ENCODE peak calls at places on chromosome 2, in six cellular contexts. One of them, this sample, is unnamed.

GRCh38 chr2:133666621-133667020 is 98.4 kb upstream of the NCKAP5 start:
- DNase-seq in GM23338: no peak
- DNase-seq in Panc1: no peak
- DNase-seq in GM12892: no peak
- DNase-seq in stomach: no peak
- DNase-seq in spleen: no peak
- DNase-seq in this sample: no peak

GRCh38 chr2:74715071-74715791 is 61.2 kb downstream of the SEMA4F start:
- DNase-seq in GM12892: peak
- DNase-seq in stomach: peak
- DNase-seq in Panc1: peak
- DNase-seq in GM23338: peak
- DNase-seq in spleen: peak
- DNase-seq in this sample: peak

GRCh38 chr2:20180676-20181648 is 44.0 kb downstream of the SDC1 start:
- DNase-seq in stomach: no peak
- DNase-seq in GM23338: no peak
- DNase-seq in GM12892: no peak
- DNase-seq in Panc1: no peak
- DNase-seq in spleen: peak
- DNase-seq in this sample: peak

GRCh38 chr2:46339676-46340459 is 42.7 kb downstream of the EPAS1 start:
- DNase-seq in GM12892: no peak
- DNase-seq in Panc1: no peak
- DNase-seq in spleen: no peak
- DNase-seq in stomach: peak
- DNase-seq in GM23338: no peak
- DNase-seq in this sample: no peak

GRCh38 chr2:64644240-64645013 is 9.3 kb downstream of the SERTAD2 start:
- DNase-seq in GM23338: peak
- DNase-seq in spleen: peak
- DNase-seq in Panc1: peak
- DNase-seq in stomach: peak
- DNase-seq in GM12892: no peak
- DNase-seq in this sample: peak

GRCh38 chr2:216002693-216003092 is 10.7 kb downstream of the MREG start:
- DNase-seq in spleen: no peak
- DNase-seq in stomach: no peak
- DNase-seq in Panc1: no peak
- DNase-seq in GM12892: no peak
- DNase-seq in GM23338: no peak
- DNase-seq in this sample: no peak

GRCh38 chr2:62091471-62091870 is 104.4 kb upstream of the B3GNT2 start:
- DNase-seq in GM12892: no peak
- DNase-seq in Panc1: no peak
- DNase-seq in GM23338: no peak
- DNase-seq in spleen: no peak
- DNase-seq in stomach: no peak
- DNase-seq in this sample: no peak

GRCh38 chr2:19187323-19188020 is 171.0 kb downstream of the OSR1 start:
- DNase-seq in stomach: no peak
- DNase-seq in GM23338: no peak
- DNase-seq in GM12892: no peak
- DNase-seq in Panc1: no peak
- DNase-seq in spleen: no peak
- DNase-seq in this sample: no peak

GRCh38 chr2:221715783-221716386 is 143.8 kb upstream of the EPHA4 start:
- DNase-seq in spleen: no peak
- DNase-seq in GM12892: no peak
- DNase-seq in Panc1: no peak
- DNase-seq in stomach: no peak
- DNase-seq in GM23338: peak
- DNase-seq in this sample: no peak

GRCh38 chr2:190533968-190534309 is 583 bp downstream of the NEMP2 start:
- DNase-seq in spleen: peak
- DNase-seq in stomach: no peak
- DNase-seq in GM12892: no peak
- DNase-seq in Panc1: no peak
- DNase-seq in GM23338: no peak
- DNase-seq in this sample: no peak

GRCh38 chr2:121480826-121481225 is 49.9 kb upstream of the RNU4ATAC start:
- DNase-seq in stomach: no peak
- DNase-seq in GM23338: no peak
- DNase-seq in Panc1: no peak
- DNase-seq in GM12892: no peak
- DNase-seq in spleen: no peak
- DNase-seq in this sample: no peak
- TF ChIP-seq POLR2AphosphoS5 in stomach: no peak
- TF ChIP-seq POLR2AphosphoS5 in GM23338: no peak
- TF ChIP-seq POLR2AphosphoS5 in Panc1: no peak
- TF ChIP-seq POLR2AphosphoS5 in GM12892: no peak
- TF ChIP-seq POLR2AphosphoS5 in spleen: no peak
- TF ChIP-seq POLR2AphosphoS5 in this sample: no peak

DNA sequence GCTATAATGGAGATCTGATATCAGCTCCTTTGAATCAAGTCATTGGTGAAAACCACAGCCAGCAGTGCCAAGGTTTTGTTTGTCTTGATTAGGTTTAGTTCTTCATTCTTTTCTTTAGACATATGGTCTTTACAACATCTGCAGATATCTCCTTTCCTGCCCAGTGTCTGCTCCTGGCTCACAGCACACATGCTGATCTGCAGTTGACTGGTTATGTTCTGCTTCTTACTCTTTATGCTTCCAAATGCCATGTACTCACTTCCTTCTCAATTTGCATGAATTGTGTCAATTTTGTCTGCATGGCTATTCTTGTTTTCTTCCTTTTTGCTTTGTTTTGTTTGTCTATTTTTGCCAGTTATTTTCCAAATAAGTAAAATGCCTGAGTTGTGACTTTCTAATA is 8.0 kb downstream of the ARHGAP25 start:
- DNase-seq in stomach: no peak
- DNase-seq in GM23338: no peak
- DNase-seq in spleen: no peak
- DNase-seq in GM12892: no peak
- DNase-seq in Panc1: no peak
- DNase-seq in this sample: no peak
- TF ChIP-seq POLR2AphosphoS5 in stomach: no peak
- TF ChIP-seq POLR2AphosphoS5 in GM23338: no peak
- TF ChIP-seq POLR2AphosphoS5 in spleen: no peak
- TF ChIP-seq POLR2AphosphoS5 in GM12892: no peak
- TF ChIP-seq POLR2AphosphoS5 in Panc1: no peak
- TF ChIP-seq POLR2AphosphoS5 in this sample: no peak

GRCh38 chr2:54667726-54668650 is 55.5 kb upstream of the EML6 start:
- DNase-seq in GM12892: no peak
- DNase-seq in Panc1: no peak
- DNase-seq in spleen: no peak
- DNase-seq in stomach: no peak
- DNase-seq in GM23338: no peak
- DNase-seq in this sample: no peak

GRCh38 chr2:54670485-54671009 is 52.9 kb upstream of the EML6 start:
- DNase-seq in spleen: no peak
- DNase-seq in GM12892: no peak
- DNase-seq in Panc1: no peak
- DNase-seq in stomach: no peak
- DNase-seq in GM23338: no peak
- DNase-seq in this sample: no peak

GRCh38 chr2:54671010-54671409 is 52.5 kb upstream of the EML6 start:
- DNase-seq in Panc1: no peak
- DNase-seq in GM23338: no peak
- DNase-seq in GM12892: no peak
- DNase-seq in stomach: no peak
- DNase-seq in spleen: no peak
- DNase-seq in this sample: no peak

GRCh38 chr2:54668711-54669110 is 54.8 kb upstream of the EML6 start:
- DNase-seq in GM23338: no peak
- DNase-seq in GM12892: no peak
- DNase-seq in stomach: no peak
- DNase-seq in spleen: no peak
- DNase-seq in Panc1: no peak
- DNase-seq in this sample: no peak

GRCh38 chr2:54669677-54670484 is 53.6 kb upstream of the EML6 start:
- DNase-seq in stomach: no peak
- DNase-seq in GM12892: no peak
- DNase-seq in GM23338: no peak
- DNase-seq in Panc1: no peak
- DNase-seq in spleen: no peak
- DNase-seq in this sample: peak
- TF ChIP-seq POLR2AphosphoS5 in stomach: peak
- TF ChIP-seq POLR2AphosphoS5 in GM12892: no peak
- TF ChIP-seq POLR2AphosphoS5 in GM23338: no peak
- TF ChIP-seq POLR2AphosphoS5 in Panc1: no peak
- TF ChIP-seq POLR2AphosphoS5 in spleen: no peak
- TF ChIP-seq POLR2AphosphoS5 in this sample: peak

GRCh38 chr2:127469974-127470373 is 51.7 kb downstream of the PROC start:
- DNase-seq in GM23338: no peak
- DNase-seq in Panc1: no peak
- DNase-seq in stomach: no peak
- DNase-seq in GM12892: no peak
- DNase-seq in spleen: no peak
- DNase-seq in this sample: no peak
- TF ChIP-seq POLR2AphosphoS5 in GM23338: no peak
- TF ChIP-seq POLR2AphosphoS5 in Panc1: no peak
- TF ChIP-seq POLR2AphosphoS5 in stomach: no peak
- TF ChIP-seq POLR2AphosphoS5 in GM12892: no peak
- TF ChIP-seq POLR2AphosphoS5 in spleen: no peak
- TF ChIP-seq POLR2AphosphoS5 in this sample: no peak

GRCh38 chr2:29201979-29202378 is 86.8 kb downstream of the CLIP4 start:
- DNase-seq in spleen: no peak
- DNase-seq in GM23338: peak
- DNase-seq in stomach: no peak
- DNase-seq in Panc1: no peak
- DNase-seq in GM12892: no peak
- DNase-seq in this sample: no peak
- TF ChIP-seq POLR2AphosphoS5 in spleen: no peak
- TF ChIP-seq POLR2AphosphoS5 in GM23338: no peak
- TF ChIP-seq POLR2AphosphoS5 in stomach: no peak
- TF ChIP-seq POLR2AphosphoS5 in Panc1: no peak
- TF ChIP-seq POLR2AphosphoS5 in GM12892: no peak
- TF ChIP-seq POLR2AphosphoS5 in this sample: no peak

DNA sequence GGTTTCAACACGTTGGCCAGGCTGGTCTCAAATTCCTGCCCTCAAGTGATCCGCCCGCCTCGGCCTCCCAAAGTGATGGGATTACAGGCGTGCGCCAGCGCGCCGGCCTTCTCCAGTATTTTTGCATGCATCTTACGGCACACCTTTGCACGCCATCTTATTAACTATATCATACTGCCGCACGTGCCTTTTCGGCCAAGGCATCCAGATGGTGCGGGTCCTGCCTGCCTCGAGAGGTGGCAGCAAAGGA is 759 bp upstream of the ING5 start:
- DNase-seq in Panc1: peak
- DNase-seq in GM12892: no peak
- DNase-seq in spleen: no peak
- DNase-seq in stomach: no peak
- DNase-seq in GM23338: no peak
- DNase-seq in this sample: no peak
- TF ChIP-seq POLR2AphosphoS5 in Panc1: no peak
- TF ChIP-seq POLR2AphosphoS5 in GM12892: no peak
- TF ChIP-seq POLR2AphosphoS5 in spleen: no peak
- TF ChIP-seq POLR2AphosphoS5 in stomach: no peak
- TF ChIP-seq POLR2AphosphoS5 in GM23338: no peak
- TF ChIP-seq POLR2AphosphoS5 in this sample: no peak

GRCh38 chr2:6771539-6772365 is 94.0 kb downstream of the CMPK2 start:
- DNase-seq in GM12892: no peak
- DNase-seq in spleen: no peak
- DNase-seq in GM23338: peak
- DNase-seq in stomach: no peak
- DNase-seq in Panc1: no peak
- DNase-seq in this sample: no peak

GRCh38 chr2:6772366-6772710 is 93.4 kb downstream of the CMPK2 start:
- DNase-seq in Panc1: no peak
- DNase-seq in spleen: no peak
- DNase-seq in GM12892: no peak
- DNase-seq in GM23338: peak
- DNase-seq in stomach: no peak
- DNase-seq in this sample: no peak

GRCh38 chr2:6773007-6773693 is 92.6 kb downstream of the CMPK2 start:
- DNase-seq in stomach: peak
- DNase-seq in GM12892: peak
- DNase-seq in GM23338: peak
- DNase-seq in spleen: peak
- DNase-seq in Panc1: peak
- DNase-seq in this sample: peak

GRCh38 chr2:6776125-6776524 is 89.6 kb downstream of the CMPK2 start:
- DNase-seq in GM23338: no peak
- DNase-seq in stomach: no peak
- DNase-seq in Panc1: no peak
- DNase-seq in GM12892: no peak
- DNase-seq in spleen: no peak
- DNase-seq in this sample: no peak

DNA sequence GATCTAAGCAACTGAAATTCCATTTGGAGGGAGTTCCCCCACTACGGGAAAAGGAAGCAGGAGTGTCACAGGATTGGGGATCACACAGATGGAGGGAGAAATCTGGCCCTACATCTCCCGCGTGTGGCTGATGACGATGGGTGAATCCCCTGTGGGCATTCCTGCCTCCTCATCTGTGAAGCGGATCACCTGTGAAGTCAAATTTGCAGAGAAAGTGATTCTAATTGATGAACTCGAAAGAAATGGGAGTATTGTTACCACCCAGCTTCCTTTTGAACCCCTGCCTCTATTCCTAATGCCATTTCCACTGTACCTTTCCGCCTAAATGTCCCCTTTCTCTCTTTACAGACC is 92.0 kb downstream of the CMPK2 start:
- DNase-seq in GM23338: no peak
- DNase-seq in stomach: no peak
- DNase-seq in Panc1: no peak
- DNase-seq in GM12892: no peak
- DNase-seq in spleen: no peak
- DNase-seq in this sample: no peak
- TF ChIP-seq POLR2AphosphoS5 in GM23338: no peak
- TF ChIP-seq POLR2AphosphoS5 in stomach: no peak
- TF ChIP-seq POLR2AphosphoS5 in Panc1: no peak
- TF ChIP-seq POLR2AphosphoS5 in GM12892: no peak
- TF ChIP-seq POLR2AphosphoS5 in spleen: no peak
- TF ChIP-seq POLR2AphosphoS5 in this sample: no peak

DNA sequence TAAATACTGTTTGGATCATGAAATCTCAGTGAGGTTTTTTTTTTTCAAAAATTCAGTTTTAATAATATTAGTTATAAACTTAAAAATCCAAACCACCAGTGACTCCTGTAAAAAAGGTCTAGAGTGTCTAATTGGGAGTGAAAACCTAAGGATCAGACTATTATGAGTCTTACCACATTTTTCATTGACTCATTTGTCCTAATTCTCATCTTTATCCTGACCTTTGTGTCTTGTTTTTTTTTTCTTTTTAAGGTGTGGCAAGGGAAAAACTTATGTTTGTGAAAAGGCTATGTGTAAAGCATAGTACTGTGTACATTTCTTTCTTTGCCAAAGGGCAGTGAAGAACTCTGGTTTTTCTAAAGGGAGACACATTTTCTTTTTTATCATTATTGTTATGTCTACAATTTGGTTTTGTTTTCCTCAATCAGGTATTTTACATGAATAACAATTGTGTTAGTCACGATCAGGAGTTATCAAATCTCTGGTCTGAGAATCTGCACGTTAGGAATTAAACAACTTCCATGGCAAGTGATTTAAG is 52.6 kb downstream of the RHBDD1 start:
- DNase-seq in GM23338: no peak
- DNase-seq in spleen: no peak
- DNase-seq in stomach: no peak
- DNase-seq in Panc1: no peak
- DNase-seq in GM12892: no peak
- DNase-seq in this sample: no peak
- TF ChIP-seq POLR2AphosphoS5 in GM23338: no peak
- TF ChIP-seq POLR2AphosphoS5 in spleen: no peak
- TF ChIP-seq POLR2AphosphoS5 in stomach: no peak
- TF ChIP-seq POLR2AphosphoS5 in Panc1: no peak
- TF ChIP-seq POLR2AphosphoS5 in GM12892: no peak
- TF ChIP-seq POLR2AphosphoS5 in this sample: no peak